ENCODE peak calls at places on chromosomes 3 and 15, in five cellular contexts. E is cardiac muscle cell, N is trophoblast cell, Q is pancreas, C is adrenal gland. Y is an unnamed sample.

GRCh38 chr3:42052132-42052866 is 38.9 kb upstream of the TRAK1 start:
- DNase-seq in E (no peak), N (no peak), Q (no peak), C (peak; percentile 24), Y (no peak)

GRCh38 chr3:7707192-7707591 is 794.4 kb upstream of the LMCD1 start:
- DNase-seq in E (no peak), N (peak; percentile 9), Q (no peak), C (no peak), Y (no peak)

GRCh38 chr3:82509951-82510603 is 748.6 kb upstream of the GBE1 start:
- DNase-seq in E (no peak), N (no peak), Q (peak; percentile 41), C (no peak), Y (no peak)

GRCh38 chr3:139937674-139938279 is 2.8 kb downstream of the CLSTN2 start:
- DNase-seq in E (peak; percentile 47), N (peak; percentile 65), Q (no peak), C (peak; percentile 55), Y (no peak)

GRCh38 chr3:149197669-149198068 is 24.0 kb downstream of the CP start:
- DNase-seq in E (peak; percentile 30), N (no peak), Q (no peak), C (no peak), Y (no peak)

GRCh38 chr3:141737108-141737507 is 990 bp upstream of the RNF7 start:
- DNase-seq in E (no peak), N (no peak), Q (no peak), C (no peak), Y (no peak)

GRCh38 chr3:18366258-18366657 is 58.9 kb downstream of the SATB1 start:
- DNase-seq in E (no peak), N (no peak), Q (no peak), C (no peak), Y (no peak)

GRCh38 chr3:13687409-13687989 is 138.6 kb downstream of the FBLN2 start:
- DNase-seq in E (peak; percentile 39), N (no peak), Q (no peak), C (no peak), Y (no peak)

GRCh38 chr3:72912532-72912931 is 24.7 kb downstream of the GXYLT2 start:
- DNase-seq in E (no peak), N (no peak), Q (no peak), C (no peak), Y (no peak)

GRCh38 chr15:27095809-27096580 is 125.0 kb downstream of the GABRG3 start:
- DNase-seq in E (no peak), N (no peak), Q (no peak), C (no peak), Y (no peak)

GRCh38 chr15:61715082-61715481 is 345.2 kb downstream of the VPS13C start:
- DNase-seq in E (no peak), N (no peak), Q (no peak), C (no peak), Y (peak; percentile 23)

GRCh38 chr15:37219211-37219701 is 118.9 kb upstream of the MEIS2 start:
- DNase-seq in E (no peak), N (no peak), Q (no peak), C (no peak), Y (no peak)

GRCh38 chr3:445960-446359 is 249.4 kb downstream of the CHL1 start:
- DNase-seq in E (no peak), N (no peak), Q (no peak), C (no peak), Y (no peak)

GRCh38 chr3:38345879-38346583 is 554 bp upstream of the XYLB start:
- DNase-seq in E (no peak), N (no peak), Q (no peak), C (no peak), Y (no peak)

GRCh38 chr3:169510378-169510777 is 153.1 kb downstream of the MECOM start:
- DNase-seq in E (no peak), N (peak; percentile 26), Q (no peak), C (peak; percentile 13), Y (no peak)

DNA sequence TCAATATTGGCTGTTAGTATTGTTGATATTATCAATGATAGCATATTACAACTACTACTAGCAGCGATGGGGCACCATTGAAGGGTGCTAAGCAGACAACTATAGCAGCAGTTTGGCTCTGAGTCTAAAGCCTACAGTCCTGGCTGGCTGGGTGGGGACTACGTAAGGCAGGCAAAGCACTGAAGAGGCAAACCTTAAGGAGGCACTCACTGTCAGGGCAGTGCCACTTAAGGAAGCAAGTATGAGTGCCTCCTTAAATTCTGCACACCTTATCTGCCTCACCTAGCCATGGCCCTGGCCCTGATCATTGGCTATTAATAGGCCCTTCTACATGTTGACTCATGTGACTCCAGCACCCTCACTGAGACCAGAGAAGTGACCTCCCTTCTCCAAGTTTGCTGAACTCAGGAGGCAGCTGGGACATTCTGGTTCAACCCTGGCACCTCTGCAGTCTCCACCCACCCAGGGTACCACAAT is 20.6 kb downstream of the CDCP1 start:
- DNase-seq in E (peak; percentile 52), N (no peak), Q (peak; percentile 62), C (no peak), Y (no peak)
- H3K4me1 ChIP-seq in E (peaks cover 36% of the 10 kb centered on the region), N (peaks cover 5% of the 10 kb centered on the region), Q (peaks cover 18% of the 10 kb centered on the region), C (no peaks in the 10 kb centered on the region), Y (peaks cover 37% of the 10 kb centered on the region)

DNA sequence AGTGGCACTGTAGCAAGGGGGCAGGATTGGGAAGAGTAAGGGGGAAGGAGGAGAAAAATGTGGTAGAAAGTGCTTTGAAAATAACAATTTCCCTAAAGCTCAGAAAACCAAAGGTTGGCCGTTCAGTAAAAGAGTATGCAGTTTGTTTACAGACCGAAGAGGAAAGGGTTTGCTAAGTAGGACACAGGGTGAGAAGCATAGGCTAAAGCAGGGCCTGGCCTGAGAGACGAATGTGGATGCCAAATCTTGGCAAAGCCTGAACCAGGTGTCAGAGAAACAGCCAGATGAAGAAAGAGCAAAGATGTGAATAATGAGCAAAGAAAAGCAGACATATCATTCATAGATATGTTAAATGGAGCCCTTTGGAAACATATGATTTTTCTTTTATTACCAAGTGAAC is 17.1 kb downstream of the NEK10 start:
- DNase-seq in E (no peak), N (no peak), Q (no peak), C (no peak), Y (no peak)
- H3K4me3 ChIP-seq in E (no peak overlapping the region), N (no peak overlapping the region), Q (no peak overlapping the region), C (no peak overlapping the region), Y (no peak overlapping the region)

DNA sequence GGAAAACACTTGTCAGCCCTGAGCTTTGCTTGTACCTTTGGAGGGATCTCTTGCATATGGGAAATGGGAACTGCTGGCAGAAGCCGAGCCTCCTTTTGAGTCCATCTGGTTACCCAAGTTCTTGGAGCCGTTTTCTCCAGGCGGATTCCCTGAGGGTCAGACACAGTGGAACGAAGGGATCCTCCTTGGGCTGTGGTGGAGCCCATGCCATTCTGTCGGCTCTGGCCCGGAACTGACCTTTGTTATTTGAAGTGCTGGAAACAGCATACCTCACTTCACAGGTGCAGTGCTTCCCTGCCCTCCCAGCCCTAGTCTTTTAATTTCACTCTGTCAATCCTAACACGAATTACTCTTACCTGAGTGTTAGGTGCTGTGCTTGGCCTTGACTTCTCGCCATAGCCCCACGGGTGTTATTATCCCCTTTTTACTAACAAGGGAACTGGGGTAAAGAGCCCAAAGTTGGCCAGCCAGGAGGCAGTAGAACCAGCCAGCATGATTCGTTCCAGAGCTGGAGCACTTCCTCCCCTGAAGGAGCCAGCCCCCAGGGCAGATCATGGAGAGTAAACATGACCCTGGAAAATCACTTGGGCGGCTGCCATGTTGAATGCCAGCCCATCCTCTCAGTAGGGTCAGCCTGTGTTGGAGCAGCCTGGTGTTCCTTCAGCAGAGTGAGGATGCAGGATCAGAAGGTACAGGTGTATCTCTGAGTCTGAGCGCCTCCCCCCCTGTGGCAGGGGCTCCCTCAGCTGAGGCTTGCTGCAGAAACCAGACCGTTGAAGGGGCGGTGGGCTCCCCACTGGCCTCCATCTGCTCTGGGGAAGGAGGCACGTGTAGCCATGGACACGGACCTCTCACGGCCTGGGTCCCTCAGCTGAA is 143.2 kb downstream of the DNAJB8 start:
- DNase-seq in E (no peak), N (no peak), Q (peak; percentile 91), C (no peak), Y (peak; percentile 18)
- H3K4me1 ChIP-seq in E (peaks cover 7% of the 10 kb centered on the region), N (peaks cover 10% of the 10 kb centered on the region), Q (peaks cover 52% of the 10 kb centered on the region), C (peaks cover 14% of the 10 kb centered on the region), Y (peaks cover 8% of the 10 kb centered on the region)

DNA sequence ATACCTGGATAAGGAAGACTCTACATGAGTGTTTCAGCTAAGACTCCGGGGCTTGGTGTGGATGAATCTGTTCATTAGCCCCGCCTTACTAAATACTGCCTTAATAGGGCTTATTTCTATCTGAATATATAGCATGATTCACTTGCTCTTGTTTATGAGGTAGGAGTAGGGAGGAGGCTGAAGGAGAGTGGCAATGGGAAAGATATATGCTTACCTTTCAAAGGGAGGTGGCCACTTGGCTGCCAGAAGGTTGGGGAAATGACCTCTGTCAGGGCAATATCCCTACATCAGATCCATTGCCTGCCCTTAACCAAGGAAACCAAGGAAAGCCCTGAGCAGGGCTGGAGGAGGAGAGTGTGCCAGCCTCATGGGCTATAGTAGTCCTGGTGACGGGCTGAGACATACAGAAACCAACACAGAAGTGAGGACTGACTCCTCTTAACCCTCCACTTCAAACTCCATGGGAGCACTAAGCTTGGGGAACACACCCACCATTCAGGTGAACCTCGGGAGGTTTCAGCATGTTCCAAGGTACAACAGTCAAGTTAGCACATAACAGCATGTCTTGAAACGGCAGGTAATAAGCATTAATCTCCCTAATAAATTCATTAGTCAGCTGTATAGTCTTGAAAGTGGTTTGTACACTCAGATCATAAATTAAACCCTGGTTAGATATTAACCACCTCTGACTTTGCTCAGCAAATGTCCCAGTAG is 80.1 kb downstream of the EOMES start:
- DNase-seq in E (no peak), N (no peak), Q (no peak), C (no peak), Y (no peak)
- H3K4me3 ChIP-seq in E (no peak overlapping the region), N (no peak overlapping the region), Q (no peak overlapping the region), C (no peak overlapping the region), Y (no peak overlapping the region)

DNA sequence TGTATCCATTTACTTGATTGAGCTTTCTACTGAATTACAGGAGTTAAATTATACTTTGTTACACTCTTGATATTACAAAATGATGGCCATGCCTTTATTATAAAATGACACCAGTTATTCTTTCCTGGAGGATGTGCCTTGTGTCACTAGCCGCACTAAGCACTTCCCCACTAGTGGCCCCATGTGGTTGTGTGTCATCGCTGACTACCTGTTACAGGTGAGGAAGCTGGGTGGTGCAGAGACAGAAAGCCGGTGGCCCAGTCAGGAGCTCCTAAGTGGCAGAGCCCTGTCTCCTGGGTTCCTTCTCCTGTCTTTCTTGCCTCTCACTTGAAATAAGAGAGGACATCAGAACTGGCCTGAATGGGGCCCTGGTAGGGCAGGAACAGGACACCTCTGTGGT is 96.8 kb downstream of the IGF1R start:
- DNase-seq in E (no peak), N (no peak), Q (no peak), C (no peak), Y (peak; percentile 49)
- H3K4me1 ChIP-seq in E (peaks cover 9% of the 10 kb centered on the region), N (peaks cover 21% of the 10 kb centered on the region), Q (peaks cover 19% of the 10 kb centered on the region), C (peaks cover 19% of the 10 kb centered on the region), Y (peaks cover 17% of the 10 kb centered on the region)

GRCh38 chr3:192727032-192727847 is at the start of gene FGF12:
- DNase-seq in E (peak; percentile 89), N (peak; percentile 56), Q (peak; percentile 74), C (peak; percentile 17), Y (peak; percentile 12)
- H3K4me3 ChIP-seq in E (peak within 1 kb of the TSS; percentile 1), N (no peak within 1 kb of the TSS), Q (no peak within 1 kb of the TSS), C (no peak within 1 kb of the TSS), Y (no peak within 1 kb of the TSS)

DNA sequence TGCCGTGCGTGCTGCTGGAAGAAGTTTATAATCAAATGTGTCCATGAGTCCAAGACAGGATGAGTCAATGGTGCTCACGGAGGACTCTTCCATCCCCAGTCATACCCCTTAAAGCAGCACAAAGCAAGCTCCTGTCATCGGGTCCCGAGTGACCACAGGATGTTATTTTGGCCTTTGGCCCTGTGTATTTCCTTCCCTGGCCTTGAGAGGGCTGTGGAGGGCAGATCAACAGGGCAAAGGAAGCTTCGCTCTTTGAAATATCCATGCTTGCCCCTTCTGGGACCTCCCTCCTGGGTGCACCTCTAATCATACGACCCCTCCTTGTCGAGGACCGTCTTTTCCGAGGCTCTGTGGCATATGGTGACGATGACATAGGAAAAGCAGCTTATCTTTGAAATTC is 93.4 kb downstream of the SLCO3A1 start:
- DNase-seq in E (no peak), N (no peak), Q (no peak), C (no peak), Y (no peak)
- H3K4me1 ChIP-seq in E (peaks cover 51% of the 10 kb centered on the region), N (peaks cover 10% of the 10 kb centered on the region), Q (peaks cover 29% of the 10 kb centered on the region), C (peaks cover 51% of the 10 kb centered on the region), Y (peaks cover 31% of the 10 kb centered on the region)